ENCODE peak calls at places on chromosomes 1 and 21, in five cellular contexts. M, V, C, Y and K are unnamed samples.

GRCh38 chr21:42080788-42081083 is 9.6 kb downstream of the UMODL1 start:
- DNase-seq in V (peak; percentile 28), Y (no peak), M (no peak), C (no peak), K (peak; percentile 36)

GRCh38 chr1:169941982-169942830 is 48.5 kb upstream of the SCYL3 start:
- DNase-seq in M (no peak), C (no peak), Y (no peak), V (no peak), K (no peak)

GRCh38 chr1:38558476-38559179 is 300.9 kb downstream of the RRAGC start:
- DNase-seq in Y (no peak), V (no peak), M (no peak), C (no peak), K (no peak)

GRCh38 chr1:110673197-110673701 is 1.5 kb downstream of the KCNA3 start:
- DNase-seq in C (no peak), V (no peak), M (no peak), Y (no peak), K (no peak)

GRCh38 chr1:157077394-157077793 is 22.2 kb downstream of the ETV3L start:
- DNase-seq in C (no peak), Y (no peak), V (no peak), M (no peak), K (no peak)

GRCh38 chr1:55682198-55682597 is 467.0 kb upstream of the USP24 start:
- DNase-seq in M (no peak), Y (no peak), V (no peak), C (no peak), K (no peak)

GRCh38 chr1:109226078-109226445 is 12.3 kb downstream of the SARS1 start:
- DNase-seq in M (no peak), C (no peak), Y (no peak), V (no peak), K (no peak)

GRCh38 chr1:23810818-23811420 is 10.4 kb upstream of the GALE start:
- DNase-seq in V (no peak), Y (peak; percentile 96), M (peak; percentile 80), C (peak; percentile 80), K (no peak)

GRCh38 chr21:27584266-27584665 is 617.4 kb upstream of the ADAMTS5 start:
- DNase-seq in Y (no peak), M (no peak), C (no peak), V (no peak), K (no peak)

GRCh38 chr1:47189844-47190562 is at the start of gene PDZK1IP1:
- DNase-seq in V (peak; percentile 72), C (peak; percentile 46), Y (no peak), M (peak; percentile 73), K (peak; percentile 89)

GRCh38 chr1:178942285-178943218 is 71.7 kb upstream of the ANGPTL1 start:
- DNase-seq in V (no peak), Y (no peak), M (no peak), C (no peak), K (peak; percentile 87)

GRCh38 chr1:59570524-59570923 is 244.2 kb upstream of the HOOK1 start:
- DNase-seq in V (no peak), C (no peak), Y (no peak), M (peak; percentile 39), K (no peak)

GRCh38 chr21:45383615-45384201 is 21.3 kb upstream of the COL18A1 start:
- DNase-seq in C (no peak), M (no peak), Y (no peak), V (peak; percentile 14), K (no peak)
- H3K9me3 ChIP-seq in C (peaks cover 3% of the 10 kb centered on the region), M (no peaks in the 10 kb centered on the region), Y (no peaks in the 10 kb centered on the region), V (no peaks in the 10 kb centered on the region), K (no peaks in the 10 kb centered on the region)

GRCh38 chr1:167714851-167715652 is 6.7 kb upstream of the MPZL1 start:
- DNase-seq in M (peak; percentile 93), Y (peak; percentile 96), V (peak; percentile 89), C (peak; percentile 81), K (peak; percentile 72)

GRCh38 chr1:167714098-167714850 is 7.5 kb upstream of the MPZL1 start:
- DNase-seq in V (peak; percentile 94), C (peak; percentile 83), M (peak; percentile 90), Y (peak; percentile 93), K (peak; percentile 90)

GRCh38 chr1:167715653-167716302 is 6.0 kb upstream of the MPZL1 start:
- DNase-seq in C (no peak), V (no peak), Y (no peak), M (no peak), K (no peak)

GRCh38 chr1:167718926-167719691 is 2.7 kb upstream of the MPZL1 start:
- DNase-seq in M (no peak), C (no peak), Y (no peak), V (no peak), K (no peak)

GRCh38 chr1:167717351-167717750 is 4.4 kb upstream of the MPZL1 start:
- DNase-seq in M (no peak), V (no peak), C (no peak), Y (no peak), K (no peak)
- H3K4me3 ChIP-seq in M (no peak overlapping the region), V (no peak overlapping the region), C (no peak overlapping the region), Y (no peak overlapping the region), K (no peak overlapping the region)

DNA sequence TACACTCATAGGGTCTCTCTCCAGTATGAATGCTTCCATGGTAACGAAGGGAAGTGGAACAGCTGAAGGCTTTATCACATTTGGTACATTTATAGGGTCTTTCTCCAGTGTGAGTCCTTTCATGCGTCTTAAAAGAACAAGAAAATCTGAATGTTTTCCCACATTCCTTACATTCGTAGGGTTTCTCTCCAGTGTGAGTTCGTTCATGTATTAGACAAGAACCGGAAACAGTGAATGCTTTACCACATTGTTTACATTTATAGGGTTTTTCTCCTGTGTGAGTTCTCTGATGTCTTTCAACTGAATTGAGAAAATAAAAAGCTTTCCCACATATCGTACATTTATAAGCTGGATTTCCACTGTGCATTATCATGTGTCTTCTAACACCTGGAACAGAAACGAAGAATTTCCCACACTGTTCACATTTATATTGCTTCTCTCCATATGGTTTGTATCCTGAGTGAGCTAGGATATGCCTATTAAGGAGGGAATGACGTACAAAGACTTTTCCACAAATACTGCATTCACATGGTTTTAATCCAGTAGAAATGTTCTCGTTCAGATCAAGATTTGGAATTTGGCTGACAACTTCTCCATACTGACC is 3.4 kb downstream of the ZNF669 start:
- DNase-seq in C (no peak), Y (no peak), V (no peak), M (no peak), K (no peak)
- H3K9me3 ChIP-seq in C (peaks cover 36% of the 10 kb centered on the region), Y (peaks cover 32% of the 10 kb centered on the region), V (no peaks in the 10 kb centered on the region), M (no peaks in the 10 kb centered on the region), K (peaks cover 62% of the 10 kb centered on the region)

GRCh38 chr1:201650608-201650933 is 111.6 kb downstream of the NAV1 start:
- DNase-seq in Y (no peak), M (no peak), V (no peak), C (no peak), K (no peak)
- H3K4me3 ChIP-seq in Y (no peak overlapping the region), M (peak overlapping the region; percentile 41), V (peak overlapping the region; percentile 51), C (peak overlapping the region; percentile 42), K (peak overlapping the region; percentile 78)

GRCh38 chr1:2939041-2939552 is 82.2 kb upstream of the ACTRT2 start:
- DNase-seq in C (no peak), Y (no peak), V (no peak), M (no peak), K (no peak)

GRCh38 chr1:2935766-2936390 is 85.4 kb upstream of the ACTRT2 start:
- DNase-seq in C (no peak), V (no peak), Y (no peak), M (no peak), K (no peak)

GRCh38 chr1:2936568-2937515 is 84.4 kb upstream of the ACTRT2 start:
- DNase-seq in V (no peak), Y (no peak), C (no peak), M (no peak), K (no peak)

GRCh38 chr1:2940178-2940577 is 81.1 kb upstream of the ACTRT2 start:
- DNase-seq in M (no peak), C (no peak), Y (no peak), V (no peak), K (no peak)

DNA sequence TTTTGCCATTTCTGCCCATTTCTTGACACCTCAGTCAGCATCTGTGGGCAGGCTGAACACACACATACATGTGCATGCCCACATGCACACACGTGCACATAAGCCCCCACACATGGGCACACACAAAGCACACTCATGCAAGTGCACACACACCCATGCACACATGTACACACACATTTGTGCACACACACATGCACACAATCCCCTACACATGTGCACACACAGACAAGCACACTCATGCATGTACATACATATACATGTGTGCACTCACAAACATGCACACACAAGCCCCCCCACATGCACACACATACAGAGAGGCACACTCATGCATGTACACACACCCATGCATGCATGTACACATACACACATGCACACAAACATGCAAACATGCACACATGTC is 83.5 kb upstream of the ACTRT2 start:
- DNase-seq in V (no peak), Y (no peak), M (no peak), C (no peak), K (no peak)
- H3K9me3 ChIP-seq in V (no peaks in the 10 kb centered on the region), Y (no peaks in the 10 kb centered on the region), M (no peaks in the 10 kb centered on the region), C (no peaks in the 10 kb centered on the region), K (peaks cover 2% of the 10 kb centered on the region)

DNA sequence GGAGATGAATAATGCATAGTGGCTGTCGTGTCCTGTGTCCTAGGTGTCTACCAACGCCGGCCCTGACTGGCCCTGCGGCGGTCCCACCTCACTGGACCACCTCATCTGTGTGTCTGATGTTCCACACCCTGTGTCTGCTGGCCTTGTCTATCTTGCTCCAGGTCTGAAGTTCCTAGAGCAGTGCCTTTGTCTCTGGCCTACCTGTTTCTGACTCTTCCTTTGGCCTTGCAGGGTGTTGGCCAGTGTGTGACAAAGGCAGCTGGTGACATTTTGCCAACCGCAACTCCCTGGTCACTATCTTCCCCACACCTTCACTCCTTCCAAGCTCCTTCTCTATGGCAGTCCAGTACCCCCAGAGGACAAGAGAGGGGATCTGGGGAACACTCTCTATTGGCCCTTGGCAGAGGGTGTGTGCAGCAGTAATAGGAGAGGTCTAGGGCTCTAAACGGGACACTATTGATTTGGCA is 1.4 kb upstream of the AHDC1 start:
- DNase-seq in C (no peak), Y (no peak), V (no peak), M (no peak), K (no peak)
- H3K4me3 ChIP-seq in C (no peak overlapping the region), Y (no peak overlapping the region), V (no peak overlapping the region), M (no peak overlapping the region), K (no peak overlapping the region)